ENCODE peak calls at places on chromosomes 11 and 22, in five cellular contexts. F, K, N, G and H are unnamed samples.

GRCh38 chr11:106087815-106088435 is 10.5 kb downstream of the AASDHPPT start:
- DNase-seq in G (peak), F (peak), N (peak), K (no peak), H (peak)

GRCh38 chr22:42969348-42969975 is 45.5 kb downstream of the PACSIN2 start:
- DNase-seq in K (peak), N (no peak), F (no peak), G (no peak), H (no peak)

GRCh38 chr11:48011125-48012050 is 31.0 kb downstream of the PTPRJ start:
- DNase-seq in N (no peak), K (no peak), G (no peak), F (no peak), H (no peak)

GRCh38 chr11:3982431-3982830 is 112.2 kb upstream of the RRM1 start:
- DNase-seq in K (no peak), N (no peak), F (no peak), G (no peak), H (no peak)

GRCh38 chr11:84316866-84317560 is 1030.8 kb upstream of the CCDC90B start:
- DNase-seq in F (no peak), G (no peak), N (no peak), K (peak), H (no peak)

GRCh38 chr11:120040136-120040840 is 97.6 kb downstream of the TRIM29 start:
- DNase-seq in F (no peak), G (no peak), K (no peak), N (no peak), H (no peak)

GRCh38 chr11:70607561-70607960 is 209.2 kb downstream of the CTTN start:
- DNase-seq in K (no peak), F (no peak), N (no peak), G (no peak), H (no peak)

GRCh38 chr22:49380095-49380827 is 447.4 kb downstream of the BRD1 start:
- DNase-seq in G (no peak), N (no peak), F (no peak), K (no peak), H (peak)

GRCh38 chr11:1460994-1461805 is 25.4 kb downstream of the MOB2 start:
- DNase-seq in N (no peak), K (no peak), G (no peak), F (no peak), H (no peak)

GRCh38 chr11:12773591-12773990 is 99.4 kb downstream of the TEAD1 start:
- DNase-seq in N (no peak), G (no peak), K (no peak), F (no peak), H (no peak)

GRCh38 chr11:12624595-12624994 is 49.6 kb upstream of the TEAD1 start:
- DNase-seq in N (no peak), G (no peak), F (no peak), K (no peak), H (no peak)

GRCh38 chr11:70721006-70721405 is 322.7 kb downstream of the CTTN start:
- DNase-seq in N (no peak), F (no peak), G (no peak), K (no peak), H (no peak)

GRCh38 chr11:65370659-65371049 is 11.8 kb downstream of the SLC25A45 start:
- DNase-seq in F (no peak), N (no peak), K (no peak), G (no peak), H (no peak)

GRCh38 chr22:23278883-23279675 is 98.8 kb downstream of the BCR start:
- DNase-seq in N (peak), K (peak), F (no peak), G (no peak), H (no peak)

GRCh38 chr11:118640332-118641154 is 33.1 kb downstream of the PHLDB1 start:
- DNase-seq in N (peak), K (no peak), F (peak), G (no peak), H (peak)

GRCh38 chr11:130145975-130146776 is 13.4 kb upstream of the ST14 start:
- DNase-seq in F (no peak), G (peak), K (peak), N (peak), H (peak)

GRCh38 chr11:68120212-68121066 is 749 bp downstream of the CHKA start:
- DNase-seq in F (peak), N (peak), G (peak), K (peak), H (peak)

GRCh38 chr22:19748991-19749665 is 11.4 kb upstream of the TBX1 start:
- DNase-seq in G (no peak), N (no peak), F (no peak), K (no peak), H (no peak)

GRCh38 chr11:3836903-3837302 is 3.9 kb downstream of the RHOG start:
- DNase-seq in F (peak), K (no peak), N (no peak), G (peak), H (no peak)

GRCh38 chr11:1218256-1218787 is 4.5 kb upstream of the MUC5B start:
- DNase-seq in N (no peak), G (no peak), K (no peak), F (peak), H (no peak)

GRCh38 chr11:72431846-72432245 is 2.5 kb downstream of the CLPB start:
- DNase-seq in F (no peak), N (no peak), K (no peak), G (no peak), H (no peak)

GRCh38 chr11:10913075-10913474 is 55.2 kb upstream of the ZBED5 start:
- DNase-seq in G (no peak), K (no peak), F (no peak), N (no peak), H (no peak)

GRCh38 chr22:42925598-42925997 is 68.5 kb upstream of the ARFGAP3 start:
- DNase-seq in N (no peak), F (no peak), K (no peak), G (no peak), H (no peak)

GRCh38 chr11:46675288-46675851 is 25.0 kb downstream of the ARHGAP1 start:
- DNase-seq in K (peak), G (no peak), F (peak), N (peak), H (no peak)

GRCh38 chr11:7168741-7168990 is 79.9 kb downstream of the RBMXL2 start:
- DNase-seq in K (no peak), G (no peak), F (no peak), N (no peak), H (no peak)

GRCh38 chr11:118789501-118790356 is 1.2 kb downstream of the DDX6 start:
- DNase-seq in K (peak), N (peak), F (no peak), G (peak), H (peak)

GRCh38 chr11:123833095-123833494 is 26.9 kb upstream of the OR6M1 start:
- DNase-seq in F (no peak), N (no peak), K (no peak), G (no peak), H (no peak)